ENCODE peak calls at places on chromosomes 12 and 14, in five cellular contexts. K is SK-N-SH, Q is HepG2, H is K562, I is GM12878. Z is an unnamed sample.

GRCh38 chr12:26642361-26642760 is 190.6 kb downstream of the ITPR2 start:
- DNase-seq in H (no peak), Q (no peak), I (no peak), K (no peak), Z (no peak)

GRCh38 chr14:63542231-63542999 is 762 bp downstream of the PPP2R5E start:
- DNase-seq in I (no peak), H (peak), Q (no peak), K (peak), Z (peak)

GRCh38 chr12:92218394-92219077 is 72.9 kb upstream of the BTG1 start:
- DNase-seq in K (no peak), I (no peak), Q (no peak), H (no peak), Z (peak)

GRCh38 chr14:72907327-72907826 is 13.5 kb upstream of the DPF3 start:
- DNase-seq in Q (no peak), I (no peak), H (no peak), K (no peak), Z (no peak)

GRCh38 chr14:64215978-64216377 is 78.2 kb downstream of the ESR2 start:
- DNase-seq in Q (no peak), K (no peak), H (no peak), I (no peak), Z (no peak)

GRCh38 chr14:58660407-58660806 is 22.6 kb downstream of the DACT1 start:
- DNase-seq in I (no peak), K (no peak), H (no peak), Q (no peak), Z (no peak)

GRCh38 chr12:86772688-86773087 is 516.5 kb upstream of the MGAT4C start:
- DNase-seq in K (no peak), Q (no peak), I (no peak), H (no peak), Z (no peak)

GRCh38 chr14:101228949-101229541 is 325.5 kb upstream of the RTL1 start:
- DNase-seq in Q (no peak), K (peak), I (no peak), H (no peak), Z (no peak)

GRCh38 chr14:74973003-74973614 is 17.7 kb upstream of the PGF start:
- DNase-seq in I (no peak), H (no peak), K (peak), Q (no peak), Z (peak)

GRCh38 chr12:4107436-4107878 is 166.1 kb upstream of the CCND2 start:
- DNase-seq in K (peak), I (peak), Q (peak), H (peak), Z (peak)

GRCh38 chr14:73397810-73398209 is 60.5 kb downstream of the NUMB start:
- DNase-seq in I (no peak), Q (no peak), K (no peak), H (no peak), Z (no peak)

GRCh38 chr12:32611986-32612385 is 67.1 kb upstream of the DNM1L start:
- DNase-seq in Q (no peak), I (no peak), H (no peak), K (no peak), Z (no peak)

GRCh38 chr12:113310489-113310888 is 24.4 kb downstream of the SLC8B1 start:
- DNase-seq in H (no peak), I (no peak), Q (peak), K (no peak), Z (peak)

GRCh38 chr14:95467657-95468056 is 48.8 kb downstream of the SYNE3 start:
- DNase-seq in Q (no peak), I (no peak), K (no peak), H (no peak), Z (no peak)

GRCh38 chr12:2893007-2893406 is 2.3 kb downstream of the TULP3 start:
- DNase-seq in I (no peak), K (no peak), Q (peak), H (no peak), Z (no peak)

GRCh38 chr12:72271401-72271740 is 799 bp upstream of the TRHDE start:
- DNase-seq in H (no peak), K (peak), Q (no peak), I (no peak), Z (no peak)

GRCh38 chr14:76271371-76271770 is 104.6 kb upstream of the ESRRB start:
- DNase-seq in Q (no peak), K (no peak), I (no peak), H (no peak), Z (no peak)

GRCh38 chr14:88346048-88346639 is 23.1 kb upstream of the KCNK10 start:
- DNase-seq in H (no peak), Q (peak), I (no peak), K (no peak), Z (no peak)

GRCh38 chr12:57272337-57273151 is 21.6 kb upstream of the STAC3 start:
- DNase-seq in H (no peak), I (no peak), Q (no peak), K (peak), Z (no peak)

GRCh38 chr14:20904393-20905029 is 13.3 kb downstream of the RNASE3 start:
- DNase-seq in K (no peak), I (no peak), Q (peak), H (no peak), Z (peak)

GRCh38 chr12:73902270-73902669 is 635.4 kb upstream of the ATXN7L3B start:
- DNase-seq in I (no peak), K (no peak), H (no peak), Q (no peak), Z (no peak)

GRCh38 chr12:52907092-52907810 is 2.4 kb upstream of the KRT8 start:
- DNase-seq in H (peak), Q (peak), K (peak), I (no peak), Z (no peak)

GRCh38 chr12:30753761-30754382 is 879 bp downstream of the CAPRIN2 start:
- DNase-seq in K (peak), H (no peak), Q (no peak), I (no peak), Z (no peak)
- TF ChIP-seq REST in K (no peak), H (no peak), Q (no peak), I (no peak), Z (no peak)

GRCh38 chr12:109939504-109939903 is 39.4 kb downstream of the TCHP start:
- DNase-seq in I (no peak), K (no peak), Q (no peak), H (no peak), Z (no peak)

GRCh38 chr12:109940339-109940923 is 40.4 kb downstream of the TCHP start:
- DNase-seq in I (no peak), H (no peak), Q (no peak), K (no peak), Z (no peak)

GRCh38 chr12:109934026-109934425 is 34.0 kb downstream of the TCHP start:
- DNase-seq in H (no peak), Q (no peak), K (no peak), I (no peak), Z (no peak)

GRCh38 chr12:109938947-109939346 is 38.9 kb downstream of the TCHP start:
- DNase-seq in K (no peak), I (no peak), Q (no peak), H (no peak), Z (no peak)

GRCh38 chr12:109937371-109937770 is 37.3 kb downstream of the TCHP start:
- DNase-seq in H (no peak), Q (no peak), I (no peak), K (no peak), Z (no peak)
- TF ChIP-seq GABPA in H (no peak), Q (no peak), I (no peak), K (no peak), Z (no peak)

DNA sequence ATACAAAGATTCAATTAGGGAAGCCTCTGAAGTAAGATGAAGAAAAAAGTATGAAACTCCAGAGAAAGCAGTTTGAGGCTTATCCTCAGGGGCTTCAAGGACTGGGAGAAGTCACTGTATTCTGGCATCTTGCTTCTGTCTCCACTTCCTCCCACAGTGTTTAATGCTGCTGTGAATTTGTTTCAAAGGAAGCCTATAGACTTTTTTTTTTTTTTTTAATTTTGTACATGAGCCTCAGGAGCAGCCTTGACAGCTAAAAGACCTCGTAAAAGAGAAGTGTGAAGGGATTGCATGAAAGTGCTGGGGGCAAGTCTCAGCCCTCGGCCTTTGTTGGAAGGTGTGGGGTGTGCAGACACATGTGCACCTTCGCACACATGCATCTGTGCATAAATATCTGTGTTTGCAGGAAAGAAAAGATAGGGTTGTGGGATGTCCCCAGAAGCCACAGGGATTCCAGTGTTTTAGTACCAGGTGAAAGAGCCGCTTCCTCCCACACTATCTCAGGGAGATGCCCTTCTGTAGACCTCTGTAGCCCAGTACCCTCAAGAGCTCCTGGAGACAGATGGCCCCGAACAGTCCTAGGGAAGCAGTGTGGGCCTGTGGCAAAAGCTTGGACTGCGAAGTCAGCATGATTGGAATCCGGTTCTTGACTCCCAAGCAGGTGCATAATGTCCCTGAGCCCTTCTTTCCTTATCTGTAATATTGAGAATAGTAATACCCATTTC is 193.5 kb upstream of the BCL2L14 start:
- DNase-seq in K (no peak), H (no peak), Q (no peak), I (no peak), Z (no peak)
- TF ChIP-seq CTCF in K (no peak), H (no peak), Q (no peak), I (no peak), Z (no peak)

GRCh38 chr12:90238872-90239271 is 530.2 kb upstream of the ATP2B1 start:
- DNase-seq in H (no peak), I (no peak), K (no peak), Q (no peak), Z (no peak)
- TF ChIP-seq REST in H (no peak), I (no peak), K (no peak), Q (no peak), Z (no peak)

GRCh38 chr14:98229676-98230366 is 1042.2 kb downstream of the BCL11B start:
- DNase-seq in Q (no peak), H (no peak), I (no peak), K (no peak), Z (no peak)
- TF ChIP-seq GABPA in Q (no peak), H (no peak), I (no peak), K (no peak), Z (no peak)

DNA sequence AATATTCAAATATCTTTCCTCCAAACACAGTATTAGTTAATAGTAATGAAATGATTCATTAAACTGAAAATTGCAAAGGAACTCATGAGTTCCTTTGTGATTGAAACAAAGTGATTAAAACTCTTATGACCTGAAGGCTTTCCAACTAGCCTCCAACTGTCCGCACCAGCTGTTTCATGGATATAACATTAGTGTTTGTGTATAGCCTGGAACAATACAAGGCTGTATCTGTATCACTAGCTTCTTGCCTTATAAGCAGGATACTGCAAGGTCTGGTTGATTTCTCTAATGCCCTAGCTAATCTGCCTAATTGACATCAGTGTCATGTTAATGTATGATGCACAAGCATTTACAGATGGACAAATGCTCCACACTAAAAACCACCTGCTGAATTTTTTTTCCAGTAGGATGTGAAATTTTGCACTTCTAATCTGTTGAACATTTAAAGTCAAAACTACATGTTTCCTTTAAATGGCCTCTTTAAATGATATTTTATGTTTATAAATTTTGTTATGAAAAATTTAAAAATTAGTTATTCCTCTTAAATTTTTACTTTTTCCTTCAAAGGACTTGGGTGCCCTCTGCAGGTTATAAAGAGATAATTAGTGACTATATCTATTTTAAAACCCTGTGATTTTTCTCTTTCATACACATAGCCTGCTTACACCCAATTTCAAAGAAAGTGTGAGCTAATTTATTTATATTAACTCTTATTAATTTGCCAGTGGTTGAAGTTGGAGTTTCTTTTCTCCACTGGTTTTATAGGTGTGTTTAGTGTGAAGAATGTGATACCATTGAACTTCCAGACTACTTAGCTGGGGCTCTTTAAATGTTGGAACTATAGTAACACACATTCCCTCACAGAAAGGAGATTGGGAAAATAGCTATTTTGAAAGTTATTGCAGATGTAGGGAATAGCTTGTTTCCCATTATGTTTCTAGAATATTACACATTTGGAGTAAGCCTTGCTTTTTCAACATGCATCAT is 25.4 kb downstream of the AP5M1 start:
- DNase-seq in I (no peak), K (no peak), H (no peak), Q (no peak), Z (no peak)
- TF ChIP-seq CTCF in I (no peak), K (peak), H (peak), Q (no peak), Z (no peak)

GRCh38 chr12:123941000-123941399 is 31.6 kb downstream of the CCDC92 start:
- DNase-seq in H (no peak), Q (no peak), K (no peak), I (no peak), Z (no peak)

GRCh38 chr12:123941485-123942276 is 30.9 kb downstream of the CCDC92 start:
- DNase-seq in I (no peak), K (no peak), H (no peak), Q (no peak), Z (no peak)

GRCh38 chr12:123942911-123943648 is 29.6 kb downstream of the CCDC92 start:
- DNase-seq in I (no peak), Q (no peak), H (no peak), K (no peak), Z (no peak)

GRCh38 chr12:123940627-123940966 is 32.0 kb downstream of the CCDC92 start:
- DNase-seq in Q (no peak), H (no peak), I (no peak), K (no peak), Z (no peak)

GRCh38 chr12:123942277-123942653 is 30.4 kb downstream of the CCDC92 start:
- DNase-seq in H (no peak), K (no peak), I (no peak), Q (no peak), Z (no peak)
- TF ChIP-seq REST in H (no peak), K (no peak), I (no peak), Q (no peak), Z (no peak)

GRCh38 chr12:65840793-65841670 is 16.7 kb downstream of the HMGA2 start:
- DNase-seq in Q (no peak), I (no peak), H (no peak), K (no peak), Z (no peak)

GRCh38 chr12:65845751-65846537 is 21.7 kb downstream of the HMGA2 start:
- DNase-seq in Q (no peak), I (no peak), H (no peak), K (no peak), Z (no peak)
- TF ChIP-seq GABPA in Q (no peak), I (no peak), H (no peak), K (no peak), Z (no peak)

GRCh38 chr12:104501115-104501514 is 44.4 kb downstream of the CHST11 start:
- DNase-seq in H (no peak), Q (no peak), K (no peak), I (no peak), Z (no peak)
- TF ChIP-seq CTCF in H (no peak), Q (no peak), K (no peak), I (no peak), Z (no peak)

GRCh38 chr14:98907271-98907670 is 364.7 kb downstream of the BCL11B start:
- DNase-seq in I (no peak), H (no peak), Q (no peak), K (no peak), Z (no peak)
- TF ChIP-seq REST in I (no peak), H (no peak), Q (no peak), K (no peak), Z (no peak)

Z was measured in HL-60.